ENCODE peak calls at places on chromosomes 2 and 18, in four cellular contexts. One of them, this sample, is unnamed.
A peak's percentile ranks its signal among the peaks of the same experiment; 100 is the strongest.

GRCh38 chr2:159042115-159042850 is 73.8 kb downstream of the TANC1 start:
- DNase-seq in heart left ventricle: peak; percentile 70
- DNase-seq in H54: no peak
- DNase-seq in lower leg skin: peak; percentile 79
- DNase-seq in this sample: no peak

GRCh38 chr2:171862501-171862900 is 31.5 kb downstream of the SLC25A12 start:
- DNase-seq in lower leg skin: no peak
- DNase-seq in H54: no peak
- DNase-seq in heart left ventricle: no peak
- DNase-seq in this sample: no peak

GRCh38 chr18:2240311-2240705 is 331.0 kb downstream of the METTL4 start:
- DNase-seq in H54: no peak
- DNase-seq in lower leg skin: no peak
- DNase-seq in heart left ventricle: no peak
- DNase-seq in this sample: no peak

GRCh38 chr2:45237850-45238542 is 228.7 kb upstream of the SIX2 start:
- DNase-seq in H54: peak; percentile 84
- DNase-seq in heart left ventricle: peak; percentile 50
- DNase-seq in lower leg skin: peak; percentile 49
- DNase-seq in this sample: no peak

GRCh38 chr2:206045251-206045650 is 40.7 kb downstream of the INO80D start:
- DNase-seq in heart left ventricle: no peak
- DNase-seq in lower leg skin: no peak
- DNase-seq in H54: no peak
- DNase-seq in this sample: no peak

GRCh38 chr2:43941359-43941758 is 54.4 kb downstream of the LRPPRC start:
- DNase-seq in H54: no peak
- DNase-seq in heart left ventricle: no peak
- DNase-seq in lower leg skin: no peak
- DNase-seq in this sample: no peak

GRCh38 chr2:3171564-3172264 is 205.9 kb downstream of the EIPR1 start:
- DNase-seq in lower leg skin: no peak
- DNase-seq in heart left ventricle: no peak
- DNase-seq in H54: no peak
- DNase-seq in this sample: peak; percentile 20

GRCh38 chr2:53448591-53448990 is 319.0 kb upstream of the CHAC2 start:
- DNase-seq in heart left ventricle: no peak
- DNase-seq in H54: no peak
- DNase-seq in lower leg skin: no peak
- DNase-seq in this sample: no peak

GRCh38 chr2:102159295-102159694 is 16.7 kb downstream of the IL1R1 start:
- DNase-seq in lower leg skin: no peak
- DNase-seq in H54: no peak
- DNase-seq in heart left ventricle: no peak
- DNase-seq in this sample: no peak

GRCh38 chr2:240926516-240927389 is 20.6 kb downstream of the CROCC2 start:
- DNase-seq in lower leg skin: no peak
- DNase-seq in heart left ventricle: peak; percentile 51
- DNase-seq in H54: no peak
- DNase-seq in this sample: peak; percentile 65

GRCh38 chr2:26754972-26755670 is 9.0 kb upstream of the SLC35F6 start:
- DNase-seq in lower leg skin: no peak
- DNase-seq in H54: no peak
- DNase-seq in heart left ventricle: no peak
- DNase-seq in this sample: no peak

GRCh38 chr18:58909521-58909920 is 44.8 kb downstream of the ZNF532 start:
- DNase-seq in lower leg skin: no peak
- DNase-seq in H54: no peak
- DNase-seq in heart left ventricle: no peak
- DNase-seq in this sample: no peak

GRCh38 chr18:48031641-48032040 is 101.2 kb upstream of the SMAD2 start:
- DNase-seq in H54: no peak
- DNase-seq in heart left ventricle: no peak
- DNase-seq in lower leg skin: no peak
- DNase-seq in this sample: peak; percentile 49

GRCh38 chr2:235083822-235084221 is 132.0 kb downstream of the SH3BP4 start:
- DNase-seq in lower leg skin: no peak
- DNase-seq in heart left ventricle: no peak
- DNase-seq in H54: no peak
- DNase-seq in this sample: no peak

GRCh38 chr2:226256237-226256636 is 543.4 kb downstream of the IRS1 start:
- DNase-seq in heart left ventricle: no peak
- DNase-seq in lower leg skin: no peak
- DNase-seq in H54: no peak
- DNase-seq in this sample: no peak

GRCh38 chr2:20600756-20601325 is 50.1 kb downstream of the HS1BP3 start:
- DNase-seq in heart left ventricle: no peak
- DNase-seq in H54: no peak
- DNase-seq in lower leg skin: no peak
- DNase-seq in this sample: no peak

GRCh38 chr18:2811416-2811815 is 35.4 kb upstream of the EMILIN2 start:
- DNase-seq in lower leg skin: no peak
- DNase-seq in heart left ventricle: no peak
- DNase-seq in H54: no peak
- DNase-seq in this sample: no peak

GRCh38 chr18:44195394-44196140 is 485.1 kb upstream of the SETBP1 start:
- DNase-seq in heart left ventricle: no peak
- DNase-seq in H54: no peak
- DNase-seq in lower leg skin: no peak
- DNase-seq in this sample: no peak

GRCh38 chr2:47437287-47437686 is 34.3 kb downstream of the MSH2 start:
- DNase-seq in lower leg skin: no peak
- DNase-seq in H54: no peak
- DNase-seq in heart left ventricle: no peak
- DNase-seq in this sample: no peak

GRCh38 chr18:32714571-32715148 is 58.2 kb downstream of the KLHL14 start:
- DNase-seq in heart left ventricle: no peak
- DNase-seq in lower leg skin: peak; percentile 17
- DNase-seq in H54: peak; percentile 9
- DNase-seq in this sample: no peak

GRCh38 chr2:187319441-187320108 is 128.5 kb downstream of the CALCRL start:
- DNase-seq in lower leg skin: no peak
- DNase-seq in H54: no peak
- DNase-seq in heart left ventricle: no peak
- DNase-seq in this sample: no peak

GRCh38 chr2:173354601-173355131 is at the start of gene CDCA7:
- DNase-seq in H54: peak; percentile 77
- DNase-seq in lower leg skin: peak; percentile 18
- DNase-seq in heart left ventricle: peak; percentile 62
- DNase-seq in this sample: peak; percentile 69

GRCh38 chr2:55891671-55892071 is 31.9 kb downstream of the EFEMP1 start:
- DNase-seq in heart left ventricle: no peak
- DNase-seq in lower leg skin: no peak
- DNase-seq in H54: no peak
- DNase-seq in this sample: no peak

GRCh38 chr2:89851583-89851905 is 1160.1 kb downstream of the RPIA start:
- DNase-seq in H54: no peak
- DNase-seq in heart left ventricle: peak; percentile 15
- DNase-seq in lower leg skin: no peak
- DNase-seq in this sample: no peak

GRCh38 chr2:100182494-100183355 is 40.3 kb upstream of the AFF3 start:
- DNase-seq in heart left ventricle: peak; percentile 69
- DNase-seq in lower leg skin: no peak
- DNase-seq in H54: no peak
- DNase-seq in this sample: no peak

GRCh38 chr18:72181241-72181764 is 362.8 kb downstream of the CBLN2 start:
- DNase-seq in lower leg skin: no peak
- DNase-seq in H54: no peak
- DNase-seq in heart left ventricle: no peak
- DNase-seq in this sample: no peak

GRCh38 chr2:177671662-177672061 is 279.1 kb downstream of the AGPS start:
- DNase-seq in heart left ventricle: no peak
- DNase-seq in lower leg skin: no peak
- DNase-seq in H54: no peak
- DNase-seq in this sample: no peak

GRCh38 chr18:50283469-50284209 is 2.3 kb upstream of the MBD1 start:
- DNase-seq in heart left ventricle: no peak
- DNase-seq in H54: no peak
- DNase-seq in lower leg skin: no peak
- DNase-seq in this sample: no peak

GRCh38 chr2:152648336-152648735 is 68.9 kb downstream of the PRPF40A start:
- DNase-seq in lower leg skin: no peak
- DNase-seq in H54: no peak
- DNase-seq in heart left ventricle: no peak
- DNase-seq in this sample: no peak

GRCh38 chr2:43905871-43906270 is 67.1 kb downstream of the ABCG8 start:
- DNase-seq in lower leg skin: no peak
- DNase-seq in H54: no peak
- DNase-seq in heart left ventricle: no peak
- DNase-seq in this sample: no peak

GRCh38 chr2:128451084-128451483 is 132.4 kb upstream of the HS6ST1 start:
- DNase-seq in H54: no peak
- DNase-seq in heart left ventricle: no peak
- DNase-seq in lower leg skin: no peak
- DNase-seq in this sample: peak; percentile 36

DNA sequence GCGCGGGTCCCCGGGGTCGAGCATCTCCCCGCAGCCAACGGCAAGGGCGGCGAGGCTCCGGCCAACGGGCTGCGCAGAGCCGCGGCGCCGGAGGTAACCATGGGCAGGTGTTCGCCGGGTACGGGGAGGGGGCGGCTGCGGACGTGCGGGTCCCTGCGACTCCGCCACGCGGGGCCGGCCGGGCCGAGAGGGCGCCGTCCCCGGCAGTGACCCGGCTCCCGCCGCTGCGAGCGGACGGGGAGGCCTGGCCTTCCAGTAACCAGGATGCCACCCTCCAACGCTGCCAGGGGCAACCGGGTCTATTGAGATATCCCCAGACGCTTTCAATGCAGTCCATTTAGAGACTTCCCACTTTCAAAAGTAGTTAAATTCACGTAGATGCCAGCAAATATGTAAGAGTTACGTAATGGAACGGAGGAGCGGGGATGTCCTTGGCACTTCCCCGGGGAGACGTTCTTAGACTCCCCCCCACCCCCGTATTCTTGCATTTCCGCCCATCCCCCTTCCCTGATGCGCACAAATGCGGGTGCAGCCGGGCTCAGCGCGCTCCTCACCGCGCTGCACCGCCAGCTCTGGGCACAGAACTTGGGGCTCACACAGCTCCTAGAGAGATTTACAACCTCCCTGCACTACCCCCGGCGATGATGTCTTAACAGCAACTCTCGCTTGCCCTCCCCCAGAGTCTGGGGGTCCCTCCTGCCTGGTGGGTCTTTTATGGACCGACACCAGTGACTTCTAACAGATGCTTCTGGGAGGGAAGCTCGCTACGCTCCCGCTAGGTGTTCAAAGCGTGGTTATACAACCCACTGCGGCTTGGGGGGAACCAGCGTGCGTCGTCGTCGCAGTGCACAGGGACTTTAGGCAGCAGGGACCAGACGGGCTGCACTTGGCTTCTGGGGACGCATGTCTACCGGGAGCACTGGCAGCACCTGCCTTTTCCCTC is 657 bp downstream of the SGPP2 start:
- DNase-seq in H54: no peak
- DNase-seq in lower leg skin: no peak
- DNase-seq in heart left ventricle: peak; percentile 61
- DNase-seq in this sample: no peak
- TF ChIP-seq POLR2A in H54: no peak
- TF ChIP-seq POLR2A in lower leg skin: no peak
- TF ChIP-seq POLR2A in heart left ventricle: no peak
- TF ChIP-seq POLR2A in this sample: no peak

GRCh38 chr2:201139836-201140599 is 24.1 kb downstream of the CFLAR start:
- DNase-seq in heart left ventricle: no peak
- DNase-seq in lower leg skin: no peak
- DNase-seq in H54: no peak
- DNase-seq in this sample: no peak

GRCh38 chr2:201138401-201138970 is 22.5 kb downstream of the CFLAR start:
- DNase-seq in heart left ventricle: no peak
- DNase-seq in H54: no peak
- DNase-seq in lower leg skin: no peak
- DNase-seq in this sample: no peak

GRCh38 chr2:201137505-201138400 is 21.8 kb downstream of the CFLAR start:
- DNase-seq in H54: no peak
- DNase-seq in lower leg skin: no peak
- DNase-seq in heart left ventricle: no peak
- DNase-seq in this sample: no peak

GRCh38 chr2:201135396-201135795 is 19.4 kb downstream of the CFLAR start:
- DNase-seq in heart left ventricle: no peak
- DNase-seq in lower leg skin: no peak
- DNase-seq in H54: no peak
- DNase-seq in this sample: no peak

DNA sequence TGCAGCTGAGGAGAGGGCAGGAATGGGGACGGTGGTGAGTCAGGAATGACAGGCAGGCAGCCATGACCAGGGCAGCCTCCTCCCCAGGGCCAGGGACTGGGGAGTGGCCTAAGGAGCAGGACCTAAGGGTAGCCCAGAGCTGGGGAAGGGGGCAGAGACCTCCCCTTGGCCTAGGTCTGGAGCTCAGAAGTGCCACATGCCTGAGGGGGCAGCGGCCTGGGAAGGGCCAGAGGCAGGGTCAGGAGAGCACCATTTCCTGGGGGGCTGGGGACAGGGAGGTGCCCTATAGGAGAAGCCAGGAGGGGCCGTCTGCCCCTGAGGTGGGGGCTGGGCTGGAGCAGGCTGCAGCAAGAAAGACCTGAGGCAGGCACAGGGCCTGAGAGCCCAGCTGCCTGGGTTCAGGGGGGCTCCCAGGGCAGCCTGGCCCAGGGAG is 20.9 kb downstream of the CFLAR start:
- DNase-seq in lower leg skin: no peak
- DNase-seq in heart left ventricle: no peak
- DNase-seq in H54: no peak
- DNase-seq in this sample: no peak
- TF ChIP-seq POLR2A in lower leg skin: no peak
- TF ChIP-seq POLR2A in heart left ventricle: no peak
- TF ChIP-seq POLR2A in H54: no peak
- TF ChIP-seq POLR2A in this sample: no peak

GRCh38 chr18:36301884-36302283 is 4.4 kb downstream of the FHOD3 start:
- DNase-seq in heart left ventricle: no peak
- DNase-seq in lower leg skin: no peak
- DNase-seq in H54: no peak
- DNase-seq in this sample: no peak

GRCh38 chr18:36302676-36303075 is 5.2 kb downstream of the FHOD3 start:
- DNase-seq in heart left ventricle: no peak
- DNase-seq in lower leg skin: no peak
- DNase-seq in H54: no peak
- DNase-seq in this sample: no peak

GRCh38 chr18:36305375-36305774 is 7.9 kb downstream of the FHOD3 start:
- DNase-seq in lower leg skin: no peak
- DNase-seq in H54: no peak
- DNase-seq in heart left ventricle: no peak
- DNase-seq in this sample: no peak

GRCh38 chr18:36304723-36305122 is 7.2 kb downstream of the FHOD3 start:
- DNase-seq in lower leg skin: no peak
- DNase-seq in H54: no peak
- DNase-seq in heart left ventricle: no peak
- DNase-seq in this sample: no peak

GRCh38 chr18:36303203-36303844 is 5.8 kb downstream of the FHOD3 start:
- DNase-seq in lower leg skin: no peak
- DNase-seq in H54: no peak
- DNase-seq in heart left ventricle: no peak
- DNase-seq in this sample: no peak
- TF ChIP-seq POLR2A in lower leg skin: no peak
- TF ChIP-seq POLR2A in H54: no peak
- TF ChIP-seq POLR2A in heart left ventricle: no peak
- TF ChIP-seq POLR2A in this sample: no peak

GRCh38 chr2:42640261-42640660 is 71.8 kb downstream of the MTA3 start:
- DNase-seq in lower leg skin: no peak
- DNase-seq in H54: no peak
- DNase-seq in heart left ventricle: no peak
- DNase-seq in this sample: no peak

GRCh38 chr2:42651057-42651456 is 82.6 kb downstream of the MTA3 start:
- DNase-seq in lower leg skin: no peak
- DNase-seq in H54: no peak
- DNase-seq in heart left ventricle: no peak
- DNase-seq in this sample: no peak

GRCh38 chr2:42645551-42645950 is 77.1 kb downstream of the MTA3 start:
- DNase-seq in heart left ventricle: no peak
- DNase-seq in H54: no peak
- DNase-seq in lower leg skin: no peak
- DNase-seq in this sample: no peak
- TF ChIP-seq POLR2A in heart left ventricle: no peak
- TF ChIP-seq POLR2A in H54: no peak
- TF ChIP-seq POLR2A in lower leg skin: no peak
- TF ChIP-seq POLR2A in this sample: no peak

This sample was measured in sigmoid colon.